ENCODE peak calls at places on chromosomes 12 and 14, in nine cellular contexts. E, W, K, O, Z, A, V, N and B are unnamed samples.

GRCh38 chr14:57066463-57066862 is 202.2 kb downstream of the EXOC5 start:
- DNase-seq in V (no peak), K (no peak), E (no peak), Z (no peak), A (no peak), W (no peak), O (no peak), N (no peak), B (no peak)

GRCh38 chr12:42862055-42862454 is 272.5 kb upstream of the PRICKLE1 start:
- DNase-seq in Z (no peak), E (no peak), A (no peak), O (no peak), K (no peak), V (no peak), N (peak; percentile 33), W (no peak), B (no peak)

GRCh38 chr14:35420036-35420811 is 15.7 kb upstream of the NFKBIA start:
- DNase-seq in W (no peak), Z (no peak), E (peak; percentile 65), K (no peak), V (no peak), A (no peak), O (no peak), N (no peak), B (no peak)

GRCh38 chr14:104085889-104086201 is 345 bp downstream of the ASPG start:
- DNase-seq in N (no peak), K (no peak), Z (no peak), V (no peak), A (no peak), E (no peak), W (no peak), O (no peak), B (no peak)

GRCh38 chr12:124191024-124191359 is 103.9 kb upstream of the RFLNA start:
- DNase-seq in O (no peak), A (no peak), N (peak; percentile 61), V (no peak), Z (no peak), W (no peak), E (no peak), K (no peak), B (no peak)

GRCh38 chr12:112381421-112381897 is 772 bp downstream of the HECTD4 start:
- DNase-seq in E (peak; percentile 47), W (no peak), Z (no peak), V (peak; percentile 31), O (peak; percentile 7), N (no peak), K (no peak), A (peak; percentile 15), B (no peak)

GRCh38 chr12:128137140-128137539 is 129.8 kb upstream of the TMEM132C start:
- DNase-seq in N (peak; percentile 72), W (no peak), V (no peak), E (no peak), A (no peak), Z (no peak), O (no peak), K (no peak), B (no peak)

GRCh38 chr12:56257491-56258067 is 605 bp downstream of the ANKRD52 start:
- DNase-seq in O (no peak), W (no peak), V (no peak), Z (no peak), E (peak; percentile 60), N (no peak), K (peak; percentile 72), A (no peak), B (no peak)

GRCh38 chr14:22794533-22794932 is 20.7 kb downstream of the SLC7A7 start:
- DNase-seq in Z (no peak), V (no peak), K (no peak), E (no peak), N (no peak), O (no peak), W (no peak), A (no peak), B (no peak)

GRCh38 chr14:44846232-44846824 is 115.4 kb downstream of the KLHL28 start:
- DNase-seq in W (peak; percentile 11), Z (no peak), N (peak; percentile 37), A (no peak), E (peak; percentile 74), O (peak; percentile 8), V (peak; percentile 20), K (peak; percentile 64), B (peak; percentile 74)

GRCh38 chr12:75155962-75156361 is 53.7 kb downstream of the KCNC2 start:
- DNase-seq in A (no peak), N (no peak), E (no peak), V (no peak), W (no peak), K (peak; percentile 3), O (no peak), Z (no peak), B (no peak)

GRCh38 chr12:125091401-125091800 is 26.2 kb downstream of the AACS start:
- DNase-seq in E (no peak), V (no peak), N (no peak), A (no peak), K (no peak), W (no peak), O (no peak), Z (no peak), B (no peak)

GRCh38 chr14:24389266-24389855 is 9.4 kb upstream of the NYNRIN start:
- DNase-seq in K (no peak), Z (no peak), A (no peak), E (peak; percentile 49), N (no peak), O (no peak), V (no peak), W (no peak), B (no peak)

GRCh38 chr12:83823386-83824045 is 1089.1 kb downstream of the SLC6A15 start:
- DNase-seq in Z (no peak), A (peak; percentile 43), K (peak; percentile 61), E (no peak), N (peak; percentile 42), W (peak; percentile 37), V (peak; percentile 11), O (no peak), B (peak; percentile 47)